ENCODE peak calls at places on chromosome 21, in nine cellular contexts. C, U, O, H, P, E, K, I and Y are unnamed samples.

GRCh38 chr21:15592271-15592860 is 137.4 kb upstream of the USP25 start:
- DNase-seq in U (peak), P (peak), K (no peak), E (no peak), I (peak), O (peak), C (peak), H (peak), Y (no peak)

GRCh38 chr21:41361053-41361785 is 608 bp upstream of the MX2 start:
- DNase-seq in E (no peak), H (no peak), P (no peak), O (no peak), I (no peak), K (no peak), C (no peak), U (no peak), Y (no peak)

GRCh38 chr21:45550552-45551210 is 8.4 kb upstream of the SLC19A1 start:
- DNase-seq in C (no peak), O (no peak), I (peak), H (no peak), E (no peak), P (no peak), K (peak), U (no peak), Y (no peak)

GRCh38 chr21:42564561-42564971 is 50.9 kb downstream of the SLC37A1 start:
- DNase-seq in H (no peak), U (no peak), E (no peak), C (peak), I (no peak), K (no peak), P (no peak), O (no peak), Y (no peak)

GRCh38 chr21:43034098-43034497 is 41.5 kb downstream of the CBS start:
- DNase-seq in K (no peak), U (no peak), P (no peak), H (no peak), I (no peak), C (no peak), O (no peak), E (no peak), Y (no peak)

GRCh38 chr21:43207868-43208267 is 39.1 kb downstream of the CRYAA start:
- DNase-seq in H (no peak), U (no peak), K (no peak), I (no peak), P (no peak), E (peak), C (no peak), O (no peak), Y (no peak)

GRCh38 chr21:17699524-17700189 is 87.0 kb upstream of the BTG3 start:
- DNase-seq in H (no peak), K (no peak), E (no peak), I (no peak), P (no peak), O (no peak), C (no peak), U (no peak), Y (no peak)

GRCh38 chr21:31072486-31072885 is 34.2 kb upstream of the KRTAP19-8 start:
- DNase-seq in I (no peak), U (no peak), H (no peak), O (no peak), K (no peak), C (no peak), E (no peak), P (no peak), Y (no peak)

GRCh38 chr21:26148834-26149354 is 21.7 kb downstream of the APP start:
- DNase-seq in C (no peak), E (no peak), U (peak), H (no peak), I (no peak), O (no peak), P (peak), K (no peak), Y (no peak)

GRCh38 chr21:20260124-20260523 is 738.1 kb upstream of the NCAM2 start:
- DNase-seq in K (no peak), P (no peak), E (no peak), U (no peak), C (no peak), H (no peak), O (no peak), I (no peak), Y (no peak)

GRCh38 chr21:21213297-21213696 is 215.1 kb downstream of the NCAM2 start:
- DNase-seq in P (no peak), C (no peak), I (no peak), H (no peak), E (no peak), O (no peak), K (no peak), U (no peak), Y (no peak)

GRCh38 chr21:35818597-35818996 is 241.7 kb downstream of the SETD4 start:
- DNase-seq in H (no peak), K (no peak), E (no peak), P (no peak), U (no peak), I (no peak), C (no peak), O (no peak), Y (no peak)

GRCh38 chr21:16302851-16303282 is 573.1 kb downstream of the USP25 start:
- DNase-seq in U (peak), E (no peak), O (no peak), C (no peak), I (no peak), P (peak), K (no peak), H (no peak), Y (no peak)

GRCh38 chr21:26966978-26967913 is at the start of gene ADAMTS5:
- DNase-seq in E (no peak), C (no peak), P (peak), K (no peak), H (no peak), I (no peak), U (peak), O (peak), Y (no peak)

GRCh38 chr21:34986561-34987533 is 62.3 kb downstream of the RUNX1 start:
- DNase-seq in H (no peak), O (no peak), K (peak), C (no peak), E (peak), I (no peak), P (no peak), U (peak), Y (no peak)

GRCh38 chr21:39208624-39209333 is 25.5 kb upstream of the PSMG1 start:
- DNase-seq in K (no peak), U (no peak), O (no peak), E (no peak), P (no peak), C (no peak), H (no peak), I (no peak), Y (no peak)

GRCh38 chr21:17802568-17802967 is 16.6 kb downstream of the C21orf91 start:
- DNase-seq in C (no peak), U (peak), O (no peak), P (peak), H (no peak), I (no peak), E (no peak), K (no peak), Y (no peak)

GRCh38 chr21:26850116-26850643 is 5.0 kb upstream of the ADAMTS1 start:
- DNase-seq in U (peak), P (peak), O (no peak), C (peak), E (no peak), K (no peak), I (no peak), H (peak), Y (no peak)

GRCh38 chr21:36347278-36347961 is 27.4 kb downstream of the MORC3 start:
- DNase-seq in H (no peak), I (no peak), E (no peak), K (no peak), P (peak), O (no peak), C (no peak), U (peak), Y (no peak)

GRCh38 chr21:32334980-32335471 is 36.4 kb downstream of the MRAP start:
- DNase-seq in E (no peak), O (no peak), H (no peak), C (peak), K (no peak), P (peak), I (no peak), U (no peak), Y (no peak)

GRCh38 chr21:35208810-35209517 is 159.9 kb upstream of the RUNX1 start:
- DNase-seq in U (no peak), K (no peak), I (no peak), P (peak), H (no peak), O (no peak), C (no peak), E (no peak), Y (no peak)

GRCh38 chr21:31728191-31728590 is 3.7 kb downstream of the SCAF4 start:
- DNase-seq in O (no peak), H (no peak), I (no peak), U (no peak), K (no peak), P (no peak), E (no peak), C (no peak), Y (no peak)

GRCh38 chr21:28783641-28784185 is 209.0 kb downstream of the LTN1 start:
- DNase-seq in K (no peak), C (no peak), H (no peak), E (no peak), P (no peak), O (no peak), I (no peak), U (no peak), Y (no peak)

GRCh38 chr21:34996304-34997081 is 52.6 kb downstream of the RUNX1 start:
- DNase-seq in P (no peak), I (no peak), O (no peak), C (no peak), K (no peak), U (peak), H (no peak), E (no peak), Y (no peak)

GRCh38 chr21:40215941-40216340 is 348.7 kb downstream of the PCP4 start:
- DNase-seq in I (no peak), P (no peak), K (no peak), E (no peak), O (no peak), C (no peak), U (no peak), H (peak), Y (no peak)

GRCh38 chr21:41995577-41995976 is 14.6 kb downstream of the ZBTB21 start:
- DNase-seq in C (no peak), K (no peak), E (no peak), P (no peak), O (no peak), H (no peak), U (no peak), I (no peak), Y (no peak)

GRCh38 chr21:27326293-27326692 is 359.4 kb upstream of the ADAMTS5 start:
- DNase-seq in K (no peak), I (no peak), U (no peak), P (no peak), O (no peak), H (no peak), C (no peak), E (no peak), Y (no peak)

GRCh38 chr21:29302340-29302991 is 3.7 kb downstream of the BACH1 start:
- DNase-seq in H (peak), P (no peak), E (no peak), O (no peak), K (no peak), U (no peak), I (no peak), C (peak), Y (no peak)

GRCh38 chr21:44856131-44856530 is 17.4 kb downstream of the PTTG1IP start:
- DNase-seq in P (no peak), U (no peak), E (no peak), C (no peak), K (no peak), H (no peak), O (no peak), I (no peak), Y (no peak)

GRCh38 chr21:45823100-45823681 is 158.4 kb upstream of the COL6A1 start:
- DNase-seq in P (no peak), K (no peak), E (no peak), C (no peak), H (no peak), I (no peak), O (no peak), U (no peak), Y (no peak)

GRCh38 chr21:41247561-41247968 is 69.0 kb upstream of the FAM3B start:
- DNase-seq in E (no peak), C (no peak), K (no peak), H (no peak), I (no peak), O (no peak), U (no peak), P (no peak), Y (no peak)

GRCh38 chr21:29343517-29343916 is 44.8 kb downstream of the BACH1 start:
- DNase-seq in U (peak), H (no peak), C (no peak), K (no peak), I (no peak), O (no peak), E (no peak), P (peak), Y (no peak)

GRCh38 chr21:40618216-40618615 is 228.7 kb downstream of the DSCAM start:
- DNase-seq in H (no peak), E (no peak), K (no peak), C (peak), O (no peak), I (no peak), P (no peak), U (no peak), Y (no peak)

GRCh38 chr21:39641827-39642450 is 29.2 kb downstream of the B3GALT5 start:
- DNase-seq in H (no peak), E (no peak), C (no peak), I (no peak), O (no peak), U (no peak), K (no peak), P (no peak), Y (no peak)

GRCh38 chr21:45050786-45051489 is 23.4 kb upstream of the ADARB1 start:
- DNase-seq in H (no peak), U (peak), I (no peak), E (no peak), O (no peak), C (no peak), K (no peak), P (no peak), Y (no peak)

GRCh38 chr21:35886887-35887286 is 173.4 kb downstream of the SETD4 start:
- DNase-seq in E (no peak), C (no peak), K (no peak), H (no peak), U (no peak), O (no peak), P (no peak), I (no peak), Y (no peak)